ENCODE peak calls at places on chromosomes 13 and 19, in four cellular contexts. W is foreskin keratinocyte; E is NCI-H524; M is activated T-cell treated with anti-CD3 and anti-CD28 coated beads, Interleukin-2, amount 50 U/mL, for 72 hours. Z is an unnamed sample.

GRCh38 chr19:46221981-46222610 is 7.4 kb upstream of the IGFL1 start:
- DNase-seq in E (no peak), M (no peak), W (peak; percentile 88), Z (no peak)

GRCh38 chr13:111584101-111584500 is 263.7 kb downstream of the TEX29 start:
- DNase-seq in M (no peak), E (no peak), W (no peak), Z (no peak)

GRCh38 chr19:50214699-50215543 is 11.5 kb downstream of the MYH14 start:
- DNase-seq in W (peak; percentile 1), E (no peak), M (no peak), Z (no peak)

GRCh38 chr19:45643024-45643926 is 4.1 kb upstream of the EML2 start:
- DNase-seq in W (peak; percentile 74), M (peak; percentile 98), E (peak; percentile 67), Z (peak; percentile 87)

GRCh38 chr13:30792257-30793000 is 57.1 kb downstream of the ALOX5AP start:
- DNase-seq in W (peak; percentile 78), M (no peak), E (peak; percentile 45), Z (no peak)

GRCh38 chr13:31167490-31167889 is 5.8 kb upstream of the HSPH1 start:
- DNase-seq in M (no peak), E (no peak), W (peak; percentile 22), Z (no peak)

GRCh38 chr19:21314676-21315075 is 14.5 kb downstream of the ZNF708 start:
- DNase-seq in M (no peak), E (no peak), W (no peak), Z (no peak)

GRCh38 chr19:44869728-44870470 is 21.2 kb upstream of the TOMM40 start:
- DNase-seq in E (no peak), M (no peak), W (no peak), Z (no peak)

GRCh38 chr13:67299072-67299635 is 69.0 kb upstream of the PCDH9 start:
- DNase-seq in W (peak; percentile 89), M (no peak), E (no peak), Z (no peak)

GRCh38 chr13:29523199-29523931 is 72.1 kb downstream of the SLC7A1 start:
- DNase-seq in E (no peak), W (no peak), M (no peak), Z (no peak)

GRCh38 chr13:25836709-25837316 is 215.0 kb downstream of the SHISA2 start:
- DNase-seq in E (no peak), W (peak; percentile 93), M (no peak), Z (no peak)

GRCh38 chr19:33171916-33172359 is 22.2 kb upstream of the LRP3 start:
- DNase-seq in M (no peak), W (peak; percentile 35), E (no peak), Z (no peak)

GRCh38 chr13:112441226-112441625 is 65.1 kb downstream of the SPACA7 start:
- DNase-seq in W (no peak), E (no peak), M (no peak), Z (no peak)

Z was measured in GM13976.